ENCODE peak calls at places on chromosomes 3 and 15, in four cellular contexts. V, O, H and N are unnamed samples.

GRCh38 chr3:72004749-72005292 is 219.9 kb upstream of the PROK2 start:
- DNase-seq in H (no peak), V (no peak), O (peak), N (no peak)

GRCh38 chr3:41682996-41683395 is 278.9 kb downstream of the ULK4 start:
- DNase-seq in O (peak), H (no peak), V (no peak), N (no peak)

GRCh38 chr15:43880406-43881184 is 53.8 kb downstream of the WDR76 start:
- DNase-seq in O (peak), V (no peak), H (no peak), N (no peak)

GRCh38 chr15:57130956-57131355 is 212.5 kb downstream of the TCF12 start:
- DNase-seq in V (no peak), O (no peak), H (no peak), N (no peak)

GRCh38 chr15:57171414-57171813 is 204.9 kb upstream of the CGNL1 start:
- DNase-seq in V (no peak), H (no peak), O (no peak), N (no peak)

GRCh38 chr15:79878078-79878705 is 18.6 kb downstream of the MTHFS start:
- DNase-seq in O (no peak), V (no peak), H (no peak), N (no peak)

GRCh38 chr3:42980909-42981308 is 1.8 kb downstream of the GASK1A start:
- DNase-seq in O (no peak), V (no peak), H (no peak), N (no peak)

GRCh38 chr3:31610700-31611275 is 78.1 kb downstream of the STT3B start:
- DNase-seq in V (peak), H (no peak), O (peak), N (peak)

DNA sequence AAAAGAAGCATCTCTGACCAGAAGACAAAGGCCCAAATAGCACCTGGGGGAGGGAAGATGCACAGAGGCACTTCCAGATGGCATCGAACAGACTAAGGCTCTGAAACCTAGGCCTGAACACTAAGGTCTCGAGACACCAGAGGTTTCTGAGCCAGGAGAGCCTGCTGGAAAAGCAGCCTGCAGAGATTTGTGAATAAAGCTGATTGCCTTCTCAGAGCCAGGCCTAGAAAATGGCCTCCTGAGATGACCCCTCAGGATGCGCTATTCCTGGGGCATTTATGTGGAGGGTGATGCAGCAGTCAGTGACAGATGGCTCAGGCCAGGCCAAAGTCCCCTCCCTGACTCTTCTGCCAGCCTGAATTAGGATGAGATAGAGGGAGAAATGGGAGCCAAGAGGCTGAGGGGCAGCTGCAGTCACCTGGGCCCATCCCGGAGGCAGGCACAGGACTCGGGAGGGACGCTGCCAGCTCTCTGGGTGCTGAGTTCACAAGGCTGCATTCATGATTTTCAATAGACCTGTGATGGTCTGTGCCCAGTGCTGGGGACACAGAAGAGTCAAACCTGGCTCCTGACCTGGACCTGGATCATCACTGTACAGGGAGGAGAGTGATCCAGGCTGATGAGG is 6.9 kb downstream of the PRSS50 start:
- DNase-seq in H (no peak), O (no peak), V (no peak), N (no peak)
- H3K27ac ChIP-seq in H (no peak), O (no peak), V (no peak), N (no peak)

GRCh38 chr3:156665296-156665695 is 9.1 kb upstream of the TIPARP start:
- DNase-seq in V (no peak), O (peak), H (no peak), N (peak)
- H3K27ac ChIP-seq in V (no peak), O (no peak), H (no peak), N (no peak)

DNA sequence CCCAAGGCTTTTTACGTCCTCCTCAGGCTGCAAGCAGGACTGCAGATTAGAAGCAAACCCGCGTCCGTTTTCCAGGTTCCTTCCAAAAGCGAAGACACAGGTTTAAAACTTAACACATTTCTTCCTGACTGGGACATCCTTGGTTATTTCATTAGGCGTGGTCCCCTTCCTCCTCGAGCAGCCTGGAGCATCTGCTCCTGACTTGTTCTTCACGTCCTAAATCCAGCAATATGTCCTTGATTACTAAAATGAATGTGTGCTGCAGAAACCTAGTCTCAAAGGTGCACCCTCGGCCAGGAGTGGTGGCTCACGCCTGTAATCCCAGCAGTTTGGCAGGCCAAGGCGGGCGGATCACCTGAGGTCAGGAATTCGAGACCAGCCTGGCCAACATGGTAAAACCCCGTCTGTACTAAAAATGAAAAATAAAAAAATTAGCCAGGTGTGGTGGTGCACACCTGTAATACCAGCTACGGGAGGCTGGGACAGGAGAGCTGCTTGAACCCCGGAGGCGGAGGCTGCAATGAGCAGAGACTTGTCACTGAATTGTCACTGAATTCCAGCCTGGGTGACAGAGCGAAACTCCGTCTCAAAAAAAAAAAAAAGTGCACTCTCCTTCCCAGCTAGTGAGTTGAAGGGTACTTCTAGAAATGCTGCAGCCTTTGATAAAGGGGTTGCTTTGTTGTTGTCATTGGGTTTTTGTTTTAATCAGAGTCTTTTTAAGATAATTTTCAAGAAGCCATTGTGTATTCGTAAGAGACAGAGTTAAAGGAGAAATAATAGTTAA is 853 bp upstream of the LRIG1 start:
- DNase-seq in V (no peak), H (no peak), O (no peak), N (no peak)
- H3K27ac ChIP-seq in V (no peak), H (peak), O (no peak), N (no peak)

GRCh38 chr3:146145642-146146041 is 15.3 kb downstream of the PLOD2 start:
- DNase-seq in V (peak), O (no peak), H (no peak), N (peak)
- H3K27ac ChIP-seq in V (peak), O (no peak), H (no peak), N (no peak)

GRCh38 chr3:70072754-70073153 is 73.2 kb downstream of the SAMMSON start:
- DNase-seq in V (no peak), H (no peak), O (no peak), N (no peak)
- H3K27ac ChIP-seq in V (no peak), H (no peak), O (no peak), N (no peak)